ENCODE peak calls at places on chromosomes 16 and 17, in seven cellular contexts. E, D, M, G, O, H and B are unnamed samples.

GRCh38 chr16:23852794-23853562 is 17.2 kb downstream of the PRKCB start:
- DNase-seq in E (no peak), D (no peak), M (no peak), G (no peak), O (no peak), H (no peak), B (no peak)

GRCh38 chr17:57908278-57908677 is 46.9 kb downstream of the CUEDC1 start:
- DNase-seq in E (no peak), D (no peak), M (no peak), G (no peak), O (no peak), H (no peak), B (no peak)

GRCh38 chr17:61716225-61716829 is 125.3 kb upstream of the NACA2 start:
- DNase-seq in E (no peak), D (no peak), M (no peak), G (no peak), O (no peak), H (no peak), B (no peak)

GRCh38 chr16:89300976-89301360 is 83.5 kb downstream of the ZNF778 start:
- DNase-seq in E (no peak), D (no peak), M (no peak), G (no peak), O (no peak), H (no peak), B (no peak)

GRCh38 chr16:88688013-88688778 is 1.9 kb upstream of the SNAI3 start:
- DNase-seq in E (no peak), D (peak), M (no peak), G (no peak), O (no peak), H (no peak), B (no peak)

GRCh38 chr16:66692341-66692740 is 4.2 kb downstream of the CMTM4 start:
- DNase-seq in E (no peak), D (no peak), M (no peak), G (no peak), O (no peak), H (no peak), B (no peak)

GRCh38 chr17:64148699-64149098 is 18.8 kb upstream of the ERN1 start:
- DNase-seq in E (no peak), D (no peak), M (no peak), G (peak), O (peak), H (no peak), B (no peak)

GRCh38 chr16:21599994-21600773 is 807 bp downstream of the METTL9 start:
- DNase-seq in E (no peak), D (peak), M (no peak), G (peak), O (peak), H (no peak), B (peak)

GRCh38 chr16:17377360-17378324 is 93.1 kb downstream of the XYLT1 start:
- DNase-seq in E (no peak), D (no peak), M (no peak), G (no peak), O (no peak), H (no peak), B (no peak)

GRCh38 chr17:64056269-64057005 is 36.0 kb upstream of the ICAM2 start:
- DNase-seq in E (no peak), D (no peak), M (no peak), G (no peak), O (peak), H (no peak), B (no peak)

GRCh38 chr16:89050868-89051311 is 42.8 kb upstream of the ACSF3 start:
- DNase-seq in E (no peak), D (no peak), M (no peak), G (no peak), O (no peak), H (no peak), B (no peak)

GRCh38 chr17:10034719-10035475 is 129.8 kb upstream of the RCVRN start:
- DNase-seq in E (no peak), D (no peak), M (no peak), G (no peak), O (no peak), H (no peak), B (no peak)

GRCh38 chr16:81469710-81470481 is 25.3 kb downstream of the CMIP start:
- DNase-seq in E (no peak), D (no peak), M (no peak), G (peak), O (no peak), H (no peak), B (no peak)

GRCh38 chr17:31115168-31115567 is 20.4 kb downstream of the NF1 start:
- DNase-seq in E (no peak), D (no peak), M (no peak), G (no peak), O (no peak), H (no peak), B (no peak)

GRCh38 chr16:8861563-8862308 is 7.1 kb downstream of the CARHSP1 start:
- DNase-seq in E (no peak), D (no peak), M (no peak), G (no peak), O (no peak), H (no peak), B (no peak)

GRCh38 chr16:89923640-89924297 is 627 bp downstream of the TUBB3 start:
- DNase-seq in E (no peak), D (peak), M (no peak), G (no peak), O (peak), H (no peak), B (no peak)

GRCh38 chr17:78358538-78359215 is 1.2 kb downstream of the SOCS3 start:
- DNase-seq in E (no peak), D (no peak), M (no peak), G (peak), O (peak), H (no peak), B (peak)

GRCh38 chr17:74282587-74283370 is 8.7 kb downstream of the DNAI2 start:
- DNase-seq in E (no peak), D (no peak), M (no peak), G (peak), O (no peak), H (peak), B (no peak)

GRCh38 chr16:88905563-88905962 is 39.1 kb upstream of the PABPN1L start:
- DNase-seq in E (no peak), D (no peak), M (no peak), G (peak), O (peak), H (no peak), B (no peak)

GRCh38 chr16:72848759-72849664 is 198.9 kb downstream of the ZFHX3 start:
- DNase-seq in E (no peak), D (peak), M (peak), G (no peak), O (no peak), H (no peak), B (peak)

GRCh38 chr16:55668337-55669281 is 12.8 kb downstream of the SLC6A2 start:
- DNase-seq in E (no peak), D (no peak), M (peak), G (no peak), O (peak), H (no peak), B (peak)

GRCh38 chr17:29778936-29779811 is 150.9 kb downstream of the SSH2 start:
- DNase-seq in E (peak), D (peak), M (peak), G (peak), O (peak), H (peak), B (peak)

GRCh38 chr16:728890-729744 is 2.2 kb downstream of the HAGHL start:
- DNase-seq in E (no peak), D (no peak), M (no peak), G (no peak), O (peak), H (no peak), B (no peak)

GRCh38 chr17:61129232-61129631 is 270.4 kb upstream of the TBX2 start:
- DNase-seq in E (no peak), D (no peak), M (no peak), G (no peak), O (no peak), H (no peak), B (no peak)

GRCh38 chr16:27240948-27241531 is 27.5 kb downstream of the NSMCE1 start:
- DNase-seq in E (no peak), D (no peak), M (no peak), G (peak), O (no peak), H (no peak), B (peak)

GRCh38 chr16:28321700-28322411 is 29.5 kb downstream of the SBK1 start:
- DNase-seq in E (no peak), D (no peak), M (no peak), G (peak), O (peak), H (no peak), B (peak)

GRCh38 chr17:2105663-2106062 is 50.8 kb downstream of the HIC1 start:
- DNase-seq in E (no peak), D (no peak), M (no peak), G (no peak), O (no peak), H (no peak), B (no peak)

GRCh38 chr17:79946352-79947231 is 89.1 kb downstream of the TBC1D16 start:
- DNase-seq in E (no peak), D (no peak), M (no peak), G (no peak), O (no peak), H (no peak), B (no peak)

GRCh38 chr17:5785867-5786509 is 201.7 kb upstream of the NLRP1 start:
- DNase-seq in E (no peak), D (no peak), M (no peak), G (no peak), O (no peak), H (no peak), B (peak)

GRCh38 chr17:17782425-17783120 is 54.2 kb downstream of the SREBF1 start:
- DNase-seq in E (no peak), D (peak), M (no peak), G (no peak), O (peak), H (no peak), B (no peak)

GRCh38 chr17:64500923-64501765 is 4.3 kb upstream of the POLG2 start:
- DNase-seq in E (no peak), D (no peak), M (no peak), G (no peak), O (no peak), H (no peak), B (no peak)

GRCh38 chr17:42908872-42909700 is 8.5 kb downstream of the G6PC1 start:
- DNase-seq in E (no peak), D (no peak), M (no peak), G (no peak), O (no peak), H (no peak), B (no peak)

GRCh38 chr17:62650587-62650986 is 23.1 kb downstream of the MRC2 start:
- DNase-seq in E (no peak), D (no peak), M (no peak), G (no peak), O (no peak), H (no peak), B (no peak)

GRCh38 chr17:79497949-79498348 is 112.9 kb downstream of the RBFOX3 start:
- DNase-seq in E (no peak), D (no peak), M (no peak), G (no peak), O (no peak), H (no peak), B (no peak)

GRCh38 chr17:61406871-61407210 is 7.2 kb downstream of the TBX2 start:
- DNase-seq in E (no peak), D (no peak), M (peak), G (no peak), O (no peak), H (no peak), B (no peak)

GRCh38 chr16:9598731-9599083 is 507.3 kb downstream of the HAPSTR1 start:
- DNase-seq in E (no peak), D (no peak), M (no peak), G (no peak), O (no peak), H (no peak), B (no peak)

GRCh38 chr16:77569406-77569805 is 134.6 kb upstream of the ADAMTS18 start:
- DNase-seq in E (no peak), D (no peak), M (no peak), G (no peak), O (no peak), H (no peak), B (no peak)

GRCh38 chr16:80652441-80652840 is 111.6 kb downstream of the DYNLRB2 start:
- DNase-seq in E (no peak), D (no peak), M (no peak), G (no peak), O (no peak), H (no peak), B (no peak)

GRCh38 chr17:28747046-28747691 is 3.4 kb downstream of the TRAF4 start:
- DNase-seq in E (no peak), D (peak), M (peak), G (no peak), O (peak), H (no peak), B (no peak)

GRCh38 chr16:75326333-75326732 is 74.9 kb upstream of the BCAR1 start:
- DNase-seq in E (no peak), D (peak), M (no peak), G (no peak), O (no peak), H (no peak), B (no peak)